ENCODE peak calls at places on chromosome 16, in nine cellular contexts. I, Q, T, B, L, R, F, Z and A are unnamed samples.

GRCh38 chr16:67105881-67106280 is 3.9 kb upstream of the PHAF1 start:
- DNase-seq in Q (no peak), R (no peak), L (peak), T (no peak), Z (no peak), B (no peak), I (no peak), F (no peak), A (no peak)

GRCh38 chr16:84340305-84341040 is 27.9 kb upstream of the ATP2C2 start:
- DNase-seq in L (no peak), Q (no peak), F (no peak), B (no peak), Z (no peak), I (no peak), T (no peak), R (no peak), A (no peak)

GRCh38 chr16:77759821-77760220 is 28.5 kb upstream of the VAT1L start:
- DNase-seq in T (no peak), Z (no peak), Q (no peak), B (no peak), I (no peak), F (no peak), L (no peak), R (no peak), A (no peak)

GRCh38 chr16:85029413-85029794 is 1.8 kb downstream of the KIAA0513 start:
- DNase-seq in I (peak), Q (no peak), R (peak), F (no peak), T (peak), L (no peak), Z (no peak), B (no peak), A (no peak)

GRCh38 chr16:22685162-22685830 is 128.7 kb upstream of the HS3ST2 start:
- DNase-seq in I (no peak), F (no peak), T (no peak), Z (no peak), B (no peak), Q (no peak), L (no peak), R (no peak), A (no peak)

GRCh38 chr16:11283820-11284248 is 2.7 kb upstream of the PRM1 start:
- DNase-seq in Z (no peak), Q (no peak), T (no peak), F (no peak), B (no peak), R (no peak), I (no peak), L (no peak), A (no peak)

GRCh38 chr16:19084139-19084538 is 16.7 kb downstream of the COQ7 start:
- DNase-seq in L (no peak), B (no peak), Q (no peak), R (no peak), F (no peak), I (no peak), T (no peak), Z (no peak), A (no peak)

GRCh38 chr16:27127293-27127692 is 60.6 kb downstream of the C16orf82 start:
- DNase-seq in I (no peak), F (no peak), L (no peak), T (no peak), R (no peak), Q (no peak), B (no peak), Z (no peak), A (no peak)

GRCh38 chr16:57538235-57538711 is 1.9 kb upstream of the CCDC102A start:
- DNase-seq in F (no peak), B (no peak), Z (no peak), Q (no peak), R (no peak), T (no peak), I (no peak), L (no peak), A (no peak)

GRCh38 chr16:50238868-50239301 is 27.5 kb upstream of the ADCY7 start:
- DNase-seq in B (no peak), R (no peak), T (no peak), I (no peak), L (no peak), Q (no peak), F (peak), Z (no peak), A (peak)

GRCh38 chr16:10622036-10622921 is 41.9 kb upstream of the EMP2 start:
- DNase-seq in Q (no peak), B (no peak), L (no peak), Z (no peak), F (no peak), T (no peak), R (no peak), I (no peak), A (no peak)

GRCh38 chr16:30794634-30795033 is 7.6 kb upstream of the ZNF629 start:
- DNase-seq in Z (no peak), R (no peak), T (no peak), Q (no peak), I (no peak), L (no peak), B (no peak), F (no peak), A (no peak)

GRCh38 chr16:79597277-79597676 is 3.3 kb downstream of the MAF start:
- DNase-seq in I (no peak), Z (no peak), T (no peak), L (no peak), F (no peak), B (no peak), Q (no peak), R (no peak), A (peak)

GRCh38 chr16:81608515-81609209 is 164.1 kb downstream of the CMIP start:
- DNase-seq in I (no peak), L (peak), Q (no peak), B (no peak), T (no peak), R (no peak), F (no peak), Z (no peak), A (no peak)

GRCh38 chr16:78749745-78750268 is 650.4 kb downstream of the WWOX start:
- DNase-seq in Q (no peak), T (no peak), Z (no peak), I (no peak), R (no peak), L (no peak), F (no peak), B (no peak), A (no peak)

GRCh38 chr16:87052506-87052905 is 264.7 kb downstream of the C16orf95 start:
- DNase-seq in L (no peak), Z (no peak), Q (no peak), I (no peak), T (no peak), F (no peak), R (no peak), B (no peak), A (no peak)

GRCh38 chr16:13036600-13036999 is 135.2 kb downstream of the SHISA9 start:
- DNase-seq in T (no peak), Z (no peak), R (peak), I (no peak), B (no peak), F (no peak), Q (no peak), L (peak), A (no peak)

GRCh38 chr16:77406680-77407079 is 28.2 kb downstream of the ADAMTS18 start:
- DNase-seq in I (no peak), R (no peak), F (no peak), Z (no peak), Q (no peak), L (no peak), B (no peak), T (no peak), A (no peak)

GRCh38 chr16:23110257-23110899 is 38.9 kb downstream of the USP31 start:
- DNase-seq in R (no peak), B (no peak), I (no peak), T (no peak), Q (no peak), F (no peak), Z (no peak), L (no peak), A (no peak)

GRCh38 chr16:88541831-88542230 is 28.4 kb upstream of the ZC3H18 start:
- DNase-seq in Z (no peak), T (no peak), R (no peak), I (no peak), Q (no peak), F (no peak), B (no peak), L (no peak), A (no peak)

GRCh38 chr16:85086347-85087291 is 25.7 kb downstream of the CIBAR2 start:
- DNase-seq in I (no peak), R (peak), T (peak), B (peak), Q (no peak), F (peak), Z (peak), L (peak), A (peak)

GRCh38 chr16:84055801-84056634 is 13.4 kb upstream of the SLC38A8 start:
- DNase-seq in Q (no peak), F (no peak), L (no peak), Z (no peak), T (no peak), R (no peak), I (no peak), B (no peak), A (no peak)

GRCh38 chr16:74774223-74775139 is at the start of gene FA2H:
- DNase-seq in Q (no peak), I (no peak), R (peak), F (peak), Z (peak), T (peak), B (peak), L (peak), A (peak)

GRCh38 chr16:2829501-2830354 is at the start of gene ZG16B:
- DNase-seq in L (no peak), Z (no peak), F (no peak), B (no peak), T (no peak), R (no peak), I (no peak), Q (no peak), A (no peak)

GRCh38 chr16:12499032-12499735 is 304.5 kb downstream of the CPPED1 start:
- DNase-seq in Q (no peak), L (no peak), I (no peak), T (no peak), B (no peak), F (no peak), Z (no peak), R (no peak), A (no peak)

GRCh38 chr16:19883296-19883951 is 1.2 kb downstream of the GPRC5B start:
- DNase-seq in Z (peak), B (peak), Q (no peak), T (no peak), F (no peak), R (peak), I (no peak), L (peak), A (peak)

GRCh38 chr16:88651276-88651988 is 579 bp upstream of the CYBA start:
- DNase-seq in I (no peak), F (no peak), B (no peak), R (peak), L (no peak), Z (no peak), Q (no peak), T (peak), A (no peak)

GRCh38 chr16:425740-426114 is 278 bp downstream of the RAB11FIP3 start:
- DNase-seq in F (no peak), T (no peak), L (no peak), I (no peak), Z (peak), R (peak), B (no peak), Q (no peak), A (no peak)

GRCh38 chr16:19223235-19223847 is 55.3 kb downstream of the SYT17 start:
- DNase-seq in Q (no peak), B (no peak), R (no peak), Z (peak), L (no peak), F (peak), T (no peak), I (no peak), A (no peak)

GRCh38 chr16:84117482-84117843 is 721 bp upstream of the MBTPS1 start:
- DNase-seq in Q (no peak), Z (peak), T (peak), I (no peak), B (no peak), F (no peak), L (peak), R (no peak), A (no peak)

GRCh38 chr16:13997933-13998332 is 73.2 kb upstream of the MRTFB start:
- DNase-seq in Q (no peak), I (no peak), L (no peak), F (peak), T (no peak), B (no peak), Z (peak), R (peak), A (no peak)

GRCh38 chr16:66650707-66651473 is 45.7 kb downstream of the CMTM4 start:
- DNase-seq in F (peak), Q (peak), Z (peak), R (peak), I (peak), T (peak), L (peak), B (peak), A (peak)

GRCh38 chr16:87806608-87807546 is 41.1 kb upstream of the KLHDC4 start:
- DNase-seq in Q (peak), I (peak), Z (peak), R (peak), T (peak), L (peak), F (peak), B (peak), A (peak)

GRCh38 chr16:83899272-83899897 is 470 bp downstream of the MLYCD start:
- DNase-seq in Z (no peak), F (no peak), R (peak), L (peak), I (no peak), B (no peak), T (peak), Q (no peak), A (no peak)